ENCODE peak calls at places on chromosomes 12 and 14, in eight cellular contexts. D, T, G, P, C, R, O and A are unnamed samples.
A peak's percentile ranks its signal among the peaks of the same experiment; 100 is the strongest.

GRCh38 chr12:55830601-55831406 is 1.4 kb upstream of the DNAJC14 start:
- DNase-seq in D (peak; percentile 81), T (peak; percentile 79), G (peak; percentile 85), P (peak; percentile 65), C (peak; percentile 75), R (peak; percentile 92), O (peak; percentile 40), A (peak; percentile 89)

GRCh38 chr12:43882578-43883178 is 46.8 kb downstream of the TMEM117 start:
- DNase-seq in D (peak; percentile 67), T (peak; percentile 62), G (peak; percentile 25), P (peak; percentile 25), C (peak; percentile 56), R (no peak), O (peak; percentile 22), A (no peak)

GRCh38 chr14:95097385-95097784 is 59.9 kb downstream of the DICER1 start:
- DNase-seq in D (no peak), T (no peak), G (no peak), P (no peak), C (no peak), R (no peak), O (no peak), A (no peak)

GRCh38 chr12:61536525-61536924 is 723.7 kb upstream of the USP15 start:
- DNase-seq in D (no peak), T (no peak), G (no peak), P (no peak), C (no peak), R (no peak), O (no peak), A (no peak)

GRCh38 chr12:98894412-98895085 is 249.5 kb downstream of the APAF1 start:
- DNase-seq in D (no peak), T (peak; percentile 70), G (no peak), P (no peak), C (no peak), R (no peak), O (no peak), A (no peak)

GRCh38 chr12:109760031-109760929 is 46.7 kb downstream of the FAM222A start:
- DNase-seq in D (no peak), T (no peak), G (no peak), P (peak; percentile 90), C (no peak), R (peak; percentile 45), O (no peak), A (peak; percentile 53)

GRCh38 chr12:127107744-127108143 is 1159.2 kb upstream of the TMEM132C start:
- DNase-seq in D (no peak), T (no peak), G (no peak), P (no peak), C (no peak), R (no peak), O (no peak), A (no peak)

GRCh38 chr12:3263939-3264699 is 186.9 kb downstream of the TSPAN9 start:
- DNase-seq in D (no peak), T (no peak), G (no peak), P (no peak), C (no peak), R (no peak), O (no peak), A (no peak)

GRCh38 chr12:117188961-117189724 is 1.1 kb downstream of the FBXO21 start:
- DNase-seq in D (no peak), T (peak; percentile 48), G (no peak), P (no peak), C (no peak), R (peak; percentile 52), O (no peak), A (no peak)

GRCh38 chr12:71955946-71956345 is 17.3 kb downstream of the TPH2 start:
- DNase-seq in D (no peak), T (no peak), G (no peak), P (no peak), C (no peak), R (no peak), O (no peak), A (no peak)

GRCh38 chr14:91420686-91421085 is 3.1 kb upstream of the CCDC88C start:
- DNase-seq in D (no peak), T (no peak), G (peak; percentile 13), P (no peak), C (no peak), R (no peak), O (no peak), A (no peak)

GRCh38 chr12:41442905-41443304 is 254.8 kb downstream of the PDZRN4 start:
- DNase-seq in D (no peak), T (no peak), G (no peak), P (no peak), C (no peak), R (no peak), O (no peak), A (no peak)

GRCh38 chr12:46450279-46450748 is 77.7 kb upstream of the SLC38A2 start:
- DNase-seq in D (no peak), T (no peak), G (peak; percentile 78), P (peak; percentile 54), C (no peak), R (peak; percentile 62), O (no peak), A (peak; percentile 22)

GRCh38 chr14:55136868-55137785 is 8.1 kb downstream of the LGALS3 start:
- DNase-seq in D (no peak), T (no peak), G (peak; percentile 63), P (no peak), C (no peak), R (peak; percentile 90), O (no peak), A (peak; percentile 90)

GRCh38 chr12:69290545-69291277 is 51.3 kb downstream of the CPSF6 start:
- DNase-seq in D (peak; percentile 92), T (peak; percentile 90), G (peak; percentile 89), P (peak; percentile 84), C (peak; percentile 87), R (peak; percentile 44), O (peak; percentile 61), A (peak; percentile 67)

GRCh38 chr14:52124791-52125661 is 56.2 kb upstream of the NID2 start:
- DNase-seq in D (peak; percentile 13), T (peak; percentile 27), G (no peak), P (no peak), C (no peak), R (no peak), O (peak; percentile 32), A (no peak)

GRCh38 chr12:46814143-46814542 is 11.7 kb downstream of the SLC38A4 start:
- DNase-seq in D (no peak), T (no peak), G (no peak), P (no peak), C (no peak), R (no peak), O (no peak), A (no peak)

GRCh38 chr14:96136361-96136760 is 68.3 kb upstream of the BDKRB2 start:
- DNase-seq in D (no peak), T (no peak), G (no peak), P (no peak), C (no peak), R (no peak), O (no peak), A (no peak)

GRCh38 chr12:46892887-46893286 is 67.1 kb upstream of the SLC38A4 start:
- DNase-seq in D (no peak), T (no peak), G (no peak), P (no peak), C (no peak), R (no peak), O (no peak), A (no peak)

GRCh38 chr12:84986586-84986985 is 49.5 kb downstream of the TSPAN19 start:
- DNase-seq in D (no peak), T (no peak), G (no peak), P (no peak), C (no peak), R (no peak), O (no peak), A (no peak)

GRCh38 chr12:663293-663871 is at the start of gene NINJ2:
- DNase-seq in D (peak; percentile 49), T (no peak), G (no peak), P (no peak), C (no peak), R (no peak), O (no peak), A (no peak)
- H3K27ac ChIP-seq in D (peak within 1 kb of the TSS; percentile 84), T (no peak within 1 kb of the TSS), G (no peak within 1 kb of the TSS), P (peak within 1 kb of the TSS; percentile 30), C (peak within 1 kb of the TSS; percentile 46), R (no peak within 1 kb of the TSS), O (no peak within 1 kb of the TSS), A (no peak within 1 kb of the TSS)

GRCh38 chr12:113528606-113529005 is 56.9 kb upstream of the LHX5 start:
- DNase-seq in D (no peak), T (peak; percentile 37), G (no peak), P (no peak), C (no peak), R (no peak), O (no peak), A (no peak)

GRCh38 chr12:113519464-113520191 is 48.0 kb upstream of the LHX5 start:
- DNase-seq in D (no peak), T (peak; percentile 43), G (no peak), P (no peak), C (no peak), R (no peak), O (no peak), A (no peak)

GRCh38 chr12:113525066-113525465 is 53.4 kb upstream of the LHX5 start:
- DNase-seq in D (no peak), T (no peak), G (no peak), P (no peak), C (no peak), R (no peak), O (no peak), A (no peak)

GRCh38 chr12:113524495-113524894 is 52.8 kb upstream of the LHX5 start:
- DNase-seq in D (no peak), T (no peak), G (no peak), P (no peak), C (no peak), R (no peak), O (no peak), A (no peak)
- H3K4me3 ChIP-seq in D (no peak overlapping the region), T (no peak overlapping the region), G (no peak overlapping the region), P (no peak overlapping the region), C (no peak overlapping the region), R (no peak overlapping the region), O (no peak overlapping the region), A (no peak overlapping the region)

GRCh38 chr14:105924951-105925591 is 398.7 kb downstream of the TMEM121 start:
- DNase-seq in D (no peak), T (no peak), G (no peak), P (no peak), C (no peak), R (no peak), O (no peak), A (peak; percentile 52)

GRCh38 chr14:105926415-105927093 is 400.2 kb downstream of the TMEM121 start:
- DNase-seq in D (no peak), T (no peak), G (no peak), P (no peak), C (no peak), R (no peak), O (no peak), A (peak; percentile 52)

GRCh38 chr14:105927661-105928060 is 401.3 kb downstream of the TMEM121 start:
- DNase-seq in D (no peak), T (no peak), G (no peak), P (peak; percentile 7), C (no peak), R (no peak), O (no peak), A (no peak)

GRCh38 chr14:105927094-105927475 is 400.7 kb downstream of the TMEM121 start:
- DNase-seq in D (no peak), T (no peak), G (no peak), P (no peak), C (no peak), R (no peak), O (no peak), A (peak; percentile 37)

GRCh38 chr14:105925615-105926414 is 399.4 kb downstream of the TMEM121 start:
- DNase-seq in D (no peak), T (no peak), G (no peak), P (no peak), C (no peak), R (no peak), O (no peak), A (peak; percentile 59)
- H3K9me3 ChIP-seq in D (no peaks in the 10 kb centered on the region), T (peaks cover 9% of the 10 kb centered on the region), G (no peaks in the 10 kb centered on the region), P (no peaks in the 10 kb centered on the region), C (no peaks in the 10 kb centered on the region), R (no peaks in the 10 kb centered on the region), O (no peaks in the 10 kb centered on the region), A (no peaks in the 10 kb centered on the region)

GRCh38 chr14:104865631-104866441 is 768 bp downstream of the CEP170B start:
- DNase-seq in D (peak; percentile 21), T (peak; percentile 72), G (peak; percentile 79), P (peak; percentile 65), C (no peak), R (peak; percentile 67), O (peak; percentile 41), A (peak; percentile 18)
- H3K27ac ChIP-seq in D (no peak overlapping the region), T (no peak overlapping the region), G (peak overlapping the region; percentile 74), P (peak overlapping the region; percentile 55), C (no peak overlapping the region), R (no peak overlapping the region), O (peak overlapping the region; percentile 91), A (peak overlapping the region; percentile 80)